ENCODE peak calls at places on chromosomes 11 and 22, in nine cellular contexts. D is PC-3; I is HCT116; K is CD4-positive, CD25-positive, alpha-beta regulatory T cell; Q is ureter; S is dorsolateral prefrontal cortex; Z is Jurkat, Clone E6-1; C is stimulated activated CD4-positive, alpha-beta T cell treated with anti-CD3 and anti-CD28 coated beads, Interleukin-1b, Interleukin-23, amount 100 ng/mL, for 24 hours; M is GM23338. U is an unnamed sample.
A peak's percentile ranks its signal among the peaks of the same experiment; 100 is the strongest.

GRCh38 chr11:26227311-26227710 is 104.6 kb upstream of the ANO3 start:
- DNase-seq in Q (no peak), S (no peak), K (no peak), I (no peak), D (peak; percentile 81), Z (peak; percentile 51), M (peak; percentile 22), C (no peak), U (peak; percentile 27)

GRCh38 chr11:105297463-105297862 is 157.9 kb upstream of the CARD18 start:
- DNase-seq in C (no peak), K (no peak), S (no peak), M (no peak), Z (no peak), Q (no peak), D (peak; percentile 57), I (no peak), U (no peak)

GRCh38 chr11:66951927-66952337 is 6.3 kb downstream of the PC start:
- DNase-seq in S (no peak), Q (no peak), C (no peak), D (no peak), I (no peak), K (no peak), M (no peak), Z (no peak), U (no peak)

GRCh38 chr11:75925785-75926164 is 110.8 kb downstream of the UVRAG start:
- DNase-seq in K (no peak), Z (no peak), S (no peak), D (peak; percentile 11), I (no peak), Q (no peak), C (no peak), M (no peak), U (no peak)

GRCh38 chr11:35182317-35182939 is 43.5 kb downstream of the CD44 start:
- DNase-seq in S (no peak), M (no peak), D (peak; percentile 46), C (no peak), Z (no peak), K (no peak), Q (no peak), I (no peak), U (no peak)

GRCh38 chr22:32714458-32715250 is 86.9 kb upstream of the TIMP3 start:
- DNase-seq in D (no peak), M (no peak), K (no peak), C (no peak), S (no peak), I (no peak), Z (no peak), Q (no peak), U (no peak)

GRCh38 chr11:19073454-19074415 is 13.2 kb upstream of the MRGPRX2 start:
- DNase-seq in Q (no peak), C (no peak), I (no peak), S (no peak), K (no peak), Z (no peak), D (no peak), M (peak; percentile 65), U (no peak)

GRCh38 chr11:2205214-2205770 is 33.7 kb upstream of the TH start:
- DNase-seq in M (no peak), K (no peak), Z (no peak), C (no peak), S (peak; percentile 0), D (no peak), Q (peak; percentile 41), I (no peak), U (no peak)

GRCh38 chr11:125952559-125952958 is 6.7 kb downstream of the VSIG10L2 start:
- DNase-seq in D (no peak), M (no peak), C (no peak), Z (no peak), S (no peak), K (no peak), Q (no peak), I (no peak), U (no peak)

GRCh38 chr11:28874706-28875105 is 766.5 kb downstream of the METTL15 start:
- DNase-seq in Q (no peak), M (no peak), K (no peak), C (no peak), Z (no peak), I (no peak), D (peak; percentile 52), S (no peak), U (no peak)

GRCh38 chr11:17991799-17992433 is 20.9 kb downstream of the SERGEF start:
- DNase-seq in I (peak; percentile 42), Z (peak; percentile 57), K (peak; percentile 55), M (peak; percentile 74), D (peak; percentile 49), C (no peak), S (no peak), Q (no peak), U (peak; percentile 55)

GRCh38 chr22:43848366-43849171 is 13.7 kb downstream of the SULT4A1 start:
- DNase-seq in S (no peak), I (peak; percentile 4), C (no peak), Q (no peak), K (no peak), D (peak; percentile 29), M (peak; percentile 57), Z (no peak), U (peak; percentile 42)

GRCh38 chr11:105821366-105821765 is 200.7 kb downstream of the MSANTD4 start:
- DNase-seq in Q (no peak), Z (no peak), I (no peak), C (no peak), D (no peak), K (no peak), M (peak; percentile 53), S (peak; percentile 8), U (peak; percentile 63)

U was measured in mesendoderm.